ENCODE peak calls at places on chromosomes 11 and 22, in six cellular contexts. D is A549, A is suprapubic skin, P is sigmoid colon, Z is GM12878, Y is stomach. H is an unnamed sample.

GRCh38 chr11:74366576-74366975 is 31.7 kb downstream of the PGM2L1 start:
- DNase-seq in D (no peak), P (no peak), Z (no peak), A (no peak), Y (no peak), H (no peak)

GRCh38 chr22:35313311-35314121 is 13.8 kb downstream of the TOM1 start:
- DNase-seq in D (peak; percentile 53), P (peak; percentile 67), Z (no peak), A (peak; percentile 66), Y (peak; percentile 24), H (no peak)

GRCh38 chr11:60195923-60196368 is 13.1 kb upstream of the MS4A6A start:
- DNase-seq in A (no peak), Z (peak; percentile 80), D (no peak), P (no peak), Y (no peak), H (no peak)

GRCh38 chr11:29211205-29211604 is 805.6 kb downstream of the KCNA4 start:
- DNase-seq in D (no peak), P (no peak), Y (no peak), Z (no peak), A (no peak), H (no peak)

GRCh38 chr11:9765320-9766101 is 101.6 kb downstream of the SWAP70 start:
- DNase-seq in Y (no peak), D (no peak), A (no peak), Z (no peak), P (peak; percentile 82), H (peak; percentile 55)

GRCh38 chr11:67464411-67465189 is 4.5 kb downstream of the TMEM134 start:
- DNase-seq in P (peak; percentile 95), D (peak; percentile 92), Z (peak; percentile 65), Y (peak; percentile 94), A (peak; percentile 92), H (peak; percentile 73)

GRCh38 chr11:99773646-99774045 is 752.9 kb downstream of the CNTN5 start:
- DNase-seq in A (no peak), Y (no peak), P (no peak), D (peak; percentile 1), Z (no peak), H (no peak)

GRCh38 chr11:31607914-31608313 is 98.3 kb downstream of the ELP4 start:
- DNase-seq in D (no peak), A (no peak), Z (no peak), Y (no peak), P (no peak), H (no peak)

GRCh38 chr11:129249351-129249750 is 57.2 kb upstream of the ARHGAP32 start:
- DNase-seq in A (no peak), D (peak; percentile 14), Z (no peak), P (no peak), Y (no peak), H (no peak)

GRCh38 chr11:94800394-94800793 is 32.2 kb downstream of the AMOTL1 start:
- DNase-seq in Y (no peak), D (no peak), P (peak; percentile 85), A (no peak), Z (no peak), H (peak; percentile 75)

GRCh38 chr11:94802501-94802900 is 34.3 kb downstream of the AMOTL1 start:
- DNase-seq in A (no peak), P (no peak), Y (no peak), D (no peak), Z (no peak), H (no peak)

GRCh38 chr11:94799726-94800125 is 31.6 kb downstream of the AMOTL1 start:
- DNase-seq in A (no peak), Z (no peak), P (no peak), D (no peak), Y (no peak), H (no peak)

GRCh38 chr11:94803491-94803890 is 35.3 kb downstream of the AMOTL1 start:
- DNase-seq in D (no peak), A (no peak), P (no peak), Z (no peak), Y (no peak), H (no peak)

DNA sequence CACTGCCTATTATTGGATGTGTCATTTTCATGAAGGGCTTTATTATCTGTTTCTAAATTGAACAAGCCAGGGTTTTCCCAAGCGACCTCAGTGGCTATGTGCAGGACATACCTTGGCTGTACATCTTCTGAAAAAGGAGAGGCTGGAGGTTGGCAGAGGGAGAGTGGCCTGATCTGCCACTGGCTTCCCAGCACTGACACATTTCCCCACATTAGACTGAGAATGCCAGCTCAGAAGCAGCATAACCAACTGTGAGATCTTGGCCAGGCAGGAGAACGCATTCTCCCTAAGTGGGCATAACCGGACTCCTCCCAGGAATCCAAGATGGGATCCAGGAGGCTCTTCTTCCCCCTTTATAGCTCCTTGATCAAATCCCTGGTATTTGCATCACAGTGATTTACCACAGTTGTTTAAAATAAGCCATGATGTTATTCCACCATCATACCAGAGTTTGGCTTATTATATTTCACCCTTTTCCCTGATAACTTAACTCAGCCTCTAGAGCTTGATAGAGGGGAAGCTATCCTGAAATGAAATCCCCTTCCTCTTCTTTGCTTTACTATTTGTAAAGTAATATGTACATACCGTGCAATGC is 33.8 kb downstream of the AMOTL1 start:
- DNase-seq in A (no peak), D (no peak), P (no peak), Z (no peak), Y (no peak), H (no peak)
- TF ChIP-seq EP300 in A (no peak), D (no peak), P (peak; percentile 8), Z (no peak), Y (no peak), H (no peak)

DNA sequence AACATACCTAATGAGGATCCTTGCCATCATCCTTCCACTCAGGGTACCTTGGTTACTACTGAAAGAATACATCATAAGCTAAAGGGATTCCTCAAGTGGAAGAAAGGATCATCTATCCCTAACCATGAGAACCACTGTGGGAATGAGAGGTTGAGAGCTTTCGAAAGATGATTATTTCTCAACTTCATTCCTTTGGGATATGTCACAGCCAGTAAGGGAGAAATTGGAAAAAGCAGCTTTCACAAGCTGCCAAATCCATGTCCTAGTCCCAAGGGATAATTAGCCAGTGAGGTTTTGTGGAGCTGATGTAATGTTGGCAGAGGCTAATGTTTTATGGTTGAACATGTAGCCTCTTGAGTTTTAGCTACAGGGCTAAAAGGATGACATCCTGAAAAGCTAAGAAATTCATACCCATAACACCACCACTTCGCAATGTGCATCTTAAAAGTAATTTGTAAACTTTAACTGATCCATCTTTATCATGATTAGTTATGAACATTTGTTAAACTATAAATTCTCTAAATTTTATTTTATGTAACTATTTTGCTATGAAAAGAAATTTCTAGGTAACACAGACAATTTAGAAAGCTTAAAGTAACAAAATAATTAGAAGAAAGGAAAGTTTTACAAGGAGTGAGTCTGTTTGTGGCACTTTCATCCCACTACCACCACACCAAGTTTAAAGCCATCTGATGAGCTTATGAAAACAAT is 123.9 kb downstream of the MRTFA start:
- DNase-seq in D (peak; percentile 92), Z (no peak), P (peak; percentile 78), A (no peak), Y (no peak), H (peak; percentile 71)
- TF ChIP-seq EP300 in D (peak; percentile 90), Z (no peak), P (peak; percentile 40), A (no peak), Y (no peak), H (peak; percentile 81)

DNA sequence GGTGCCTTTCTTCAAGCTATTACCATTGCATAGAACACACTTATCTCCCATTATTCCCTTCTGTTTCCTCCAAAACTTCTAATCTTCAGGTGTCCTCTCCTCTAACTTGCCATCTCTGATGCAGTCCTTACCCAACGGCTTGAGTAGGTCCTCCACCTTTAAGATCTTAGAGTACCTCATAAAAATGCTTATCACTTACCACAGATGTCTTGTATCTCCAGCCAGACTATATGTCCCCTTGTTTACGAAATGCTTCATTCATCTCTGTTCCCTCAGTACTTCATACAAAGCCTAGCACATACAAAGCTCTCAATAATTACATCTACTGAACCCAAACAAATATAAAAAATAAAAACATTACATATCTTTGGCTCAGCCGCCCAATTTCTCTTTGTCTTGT is 49.3 kb downstream of the PAK1 start:
- DNase-seq in D (no peak), A (no peak), P (no peak), Z (no peak), Y (no peak), H (no peak)
- TF ChIP-seq EP300 in D (no peak), A (no peak), P (no peak), Z (no peak), Y (no peak), H (no peak)

GRCh38 chr11:64317325-64317960 is at the start of gene TRMT112:
- DNase-seq in A (peak; percentile 98), D (peak; percentile 99), Y (peak; percentile 98), Z (peak; percentile 96), P (peak; percentile 99), H (peak; percentile 97)

GRCh38 chr11:64312947-64313346 is 4.4 kb downstream of the TRMT112 start:
- DNase-seq in D (no peak), Z (no peak), Y (no peak), A (no peak), P (no peak), H (no peak)

GRCh38 chr11:64313491-64314145 is 3.7 kb downstream of the TRMT112 start:
- DNase-seq in D (no peak), Z (no peak), A (peak; percentile 85), Y (no peak), P (peak; percentile 88), H (peak; percentile 78)

GRCh38 chr11:64314146-64314804 is 3.1 kb downstream of the TRMT112 start:
- DNase-seq in A (no peak), Z (no peak), D (peak; percentile 41), Y (no peak), P (no peak), H (no peak)

DNA sequence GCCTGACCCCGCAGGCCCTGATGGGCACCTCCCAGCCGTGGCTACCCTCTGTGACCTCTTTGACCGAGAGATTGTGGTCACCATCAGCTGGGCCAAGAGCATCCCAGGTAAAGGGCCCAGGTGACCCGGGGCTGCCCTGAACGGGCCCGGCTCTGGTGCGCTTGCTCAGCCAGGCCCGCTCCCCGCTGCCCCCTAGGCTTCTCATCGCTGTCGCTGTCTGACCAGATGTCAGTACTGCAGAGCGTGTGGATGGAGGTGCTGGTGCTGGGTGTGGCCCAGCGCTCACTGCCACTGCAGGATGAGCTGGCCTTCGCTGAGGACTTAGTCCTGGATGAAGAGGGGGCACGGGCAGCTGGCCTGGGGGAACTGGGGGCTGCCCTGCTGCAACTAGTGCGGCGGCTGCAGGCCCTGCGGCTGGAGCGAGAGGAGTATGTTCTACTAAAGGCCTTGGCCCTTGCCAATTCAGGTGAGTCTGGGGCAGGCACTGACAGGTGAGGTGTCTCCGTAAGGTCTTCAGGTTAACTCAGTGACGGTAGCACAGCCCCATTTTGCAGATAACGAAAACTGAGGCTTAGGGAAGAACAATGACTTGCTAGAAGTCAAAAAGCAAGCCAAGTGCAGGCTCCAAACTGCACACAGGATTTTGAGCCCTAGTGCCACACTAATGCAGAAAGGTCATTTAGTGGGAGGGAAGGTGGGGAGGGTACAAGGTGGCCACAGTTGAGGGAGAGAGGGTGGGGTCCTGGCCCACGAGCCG is 2.4 kb downstream of the TRMT112 start:
- DNase-seq in Z (no peak), D (no peak), Y (no peak), A (no peak), P (no peak), H (no peak)
- TF ChIP-seq EP300 in Z (no peak), D (no peak), Y (no peak), A (no peak), P (no peak), H (no peak)